ENCODE peak calls at places on chromosome 18, in five cellular contexts. S, K, J, U and O are unnamed samples.

GRCh38 chr18:10314111-10314510 is 140.3 kb upstream of the APCDD1 start:
- DNase-seq in S (no peak), K (no peak), J (no peak), U (no peak), O (no peak)

GRCh38 chr18:8052237-8052701 is 485.2 kb downstream of the PTPRM start:
- DNase-seq in S (no peak), K (peak), J (no peak), U (peak), O (peak)

GRCh38 chr18:27540126-27540525 is 355.0 kb upstream of the CHST9 start:
- DNase-seq in S (no peak), K (no peak), J (no peak), U (no peak), O (no peak)

GRCh38 chr18:68234676-68235075 is 480.2 kb downstream of the TMX3 start:
- DNase-seq in S (no peak), K (peak), J (no peak), U (peak), O (no peak)

GRCh38 chr18:58046087-58046793 is 2.2 kb downstream of the NEDD4L start:
- DNase-seq in S (no peak), K (no peak), J (no peak), U (peak), O (no peak)

GRCh38 chr18:62037989-62038778 is 145.4 kb upstream of the RNF152 start:
- DNase-seq in S (no peak), K (peak), J (no peak), U (peak), O (peak)

GRCh38 chr18:37419272-37419671 is 146.3 kb downstream of the CELF4 start:
- DNase-seq in S (no peak), K (peak), J (no peak), U (peak), O (peak)

GRCh38 chr18:58213931-58214431 is 170.0 kb downstream of the NEDD4L start:
- DNase-seq in S (no peak), K (peak), J (no peak), U (peak), O (no peak)

GRCh38 chr18:57776354-57776753 is 26.8 kb downstream of the ATP8B1 start:
- DNase-seq in S (no peak), K (no peak), J (no peak), U (no peak), O (no peak)

GRCh38 chr18:55199291-55199963 is 240.2 kb upstream of the CCDC68 start:
- DNase-seq in S (no peak), K (no peak), J (no peak), U (no peak), O (peak)

GRCh38 chr18:13611616-13612110 is 114.7 kb downstream of the FAM210A start:
- DNase-seq in S (no peak), K (peak), J (peak), U (peak), O (peak)

GRCh38 chr18:13613591-13614317 is 112.6 kb downstream of the FAM210A start:
- DNase-seq in S (no peak), K (no peak), J (no peak), U (no peak), O (no peak)

GRCh38 chr18:13613099-13613498 is 113.3 kb downstream of the FAM210A start:
- DNase-seq in S (no peak), K (no peak), J (no peak), U (no peak), O (no peak)

GRCh38 chr18:13611058-13611615 is 115.2 kb downstream of the FAM210A start:
- DNase-seq in S (no peak), K (peak), J (peak), U (peak), O (peak)

DNA sequence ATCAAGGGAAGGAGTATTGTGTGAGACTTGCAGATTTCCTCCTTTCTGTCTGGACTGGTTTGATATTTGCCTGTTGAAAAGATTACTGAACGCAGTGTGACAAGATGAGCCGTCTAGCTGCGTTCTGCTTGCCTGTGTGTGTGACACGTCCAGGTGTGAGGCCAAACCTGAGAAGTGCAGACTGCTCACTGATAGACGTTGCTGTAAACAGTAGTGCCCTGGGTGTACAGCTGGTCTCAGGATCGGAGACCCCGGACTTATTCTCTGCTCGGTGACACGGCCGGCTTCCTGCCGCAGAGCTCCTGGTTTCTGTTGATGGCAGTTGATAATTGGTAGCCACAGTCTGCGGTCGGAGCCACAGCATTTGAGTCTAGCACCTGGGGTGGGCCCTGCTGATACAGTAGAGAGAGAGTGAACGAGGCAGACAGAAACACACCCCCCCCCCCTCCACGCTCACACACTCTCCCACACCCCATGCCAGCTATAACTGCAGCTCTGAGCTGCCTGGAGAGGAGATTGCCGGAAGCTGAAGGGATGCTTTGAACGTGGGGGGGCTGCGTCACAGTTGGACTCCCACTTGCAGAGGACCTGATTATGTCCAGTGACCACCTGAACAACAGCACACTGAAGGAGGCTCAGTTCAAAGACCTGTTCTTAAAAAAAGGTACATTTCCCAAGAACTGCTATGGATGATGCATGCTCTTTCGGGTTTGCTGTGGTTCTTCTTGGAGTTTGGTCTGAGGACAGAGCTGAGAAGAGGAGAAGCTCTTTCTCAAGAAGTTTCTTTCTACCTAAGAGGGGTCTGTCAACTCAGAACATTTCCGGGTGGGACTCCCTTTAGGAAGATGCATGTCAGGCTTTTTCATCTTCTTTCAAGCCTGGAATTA is 114.0 kb downstream of the FAM210A start:
- DNase-seq in S (no peak), K (no peak), J (no peak), U (no peak), O (no peak)
- H3K4me3 ChIP-seq in S (peak), K (no peak), J (peak), U (peak), O (no peak)

DNA sequence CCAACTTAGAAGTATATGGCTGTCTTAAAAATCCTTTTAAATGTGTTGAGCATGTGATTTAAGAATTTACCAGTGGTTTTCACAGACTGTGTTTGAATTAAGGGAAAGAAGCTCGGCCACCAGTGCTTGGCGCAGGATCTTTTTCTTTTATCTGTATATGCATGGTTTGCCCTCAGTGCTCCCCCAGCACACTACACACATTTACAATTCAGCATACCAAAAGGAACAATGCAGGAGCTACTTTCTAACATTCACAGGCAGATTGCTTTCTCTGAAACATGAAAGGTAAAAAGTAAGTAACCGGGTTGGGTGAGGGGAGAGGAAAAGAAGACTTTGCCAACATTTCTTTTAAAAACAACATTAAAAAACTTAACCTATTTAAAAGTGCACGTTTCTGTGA is 3.9 kb downstream of the SALL3 start:
- DNase-seq in S (no peak), K (no peak), J (no peak), U (peak), O (no peak)
- H3K4me3 ChIP-seq in S (no peak), K (no peak), J (no peak), U (no peak), O (no peak)

DNA sequence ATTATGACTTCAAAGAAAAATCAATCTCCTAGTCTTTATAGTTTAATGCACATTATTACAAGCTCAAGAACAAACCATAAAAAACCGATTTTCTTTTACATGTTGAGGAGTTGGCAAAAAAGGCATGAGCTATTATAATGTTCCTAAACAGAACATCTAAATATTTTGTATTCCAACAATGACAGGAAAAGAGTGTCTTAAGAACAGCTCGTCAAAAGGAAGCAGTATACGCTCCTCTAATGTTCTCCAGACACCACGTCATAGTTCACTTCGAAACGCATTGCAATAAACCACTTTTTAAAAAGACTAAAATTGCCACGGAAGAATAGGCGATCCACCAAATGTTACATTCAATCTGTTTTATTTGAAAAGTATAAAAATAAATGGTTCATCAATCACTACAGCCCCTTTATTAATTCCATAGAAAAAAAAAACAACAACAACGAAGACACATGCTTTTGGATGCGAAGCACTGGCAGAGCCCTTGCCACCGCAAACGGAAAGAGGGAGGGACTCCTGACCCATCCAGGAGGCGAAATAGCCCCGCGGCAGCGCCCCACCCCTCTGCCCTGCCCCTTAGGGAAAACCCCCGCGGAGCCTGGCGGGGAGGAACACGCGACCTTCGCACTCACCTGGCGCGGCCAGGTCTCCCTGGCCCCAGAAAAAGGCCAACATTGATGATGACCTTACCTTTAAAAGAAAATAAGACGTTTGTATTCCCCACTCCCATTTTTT is 45.8 kb downstream of the MBP start:
- DNase-seq in S (no peak), K (no peak), J (no peak), U (no peak), O (peak)
- H3K4me3 ChIP-seq in S (peak), K (no peak), J (peak), U (peak), O (peak)

GRCh38 chr18:29157057-29157780 is 980.3 kb upstream of the CDH2 start:
- DNase-seq in S (no peak), K (no peak), J (no peak), U (peak), O (no peak)
- H3K4me3 ChIP-seq in S (no peak), K (no peak), J (no peak), U (no peak), O (no peak)

GRCh38 chr18:5892772-5893431 is 2.4 kb downstream of the TMEM200C start:
- DNase-seq in S (no peak), K (peak), J (no peak), U (no peak), O (no peak)

GRCh38 chr18:5894215-5894612 is 1.1 kb downstream of the TMEM200C start:
- DNase-seq in S (no peak), K (peak), J (no peak), U (no peak), O (no peak)

GRCh38 chr18:5891361-5892215 is 3.7 kb downstream of the TMEM200C start:
- DNase-seq in S (no peak), K (no peak), J (no peak), U (no peak), O (no peak)

GRCh38 chr18:5890261-5890605 is 5.1 kb downstream of the TMEM200C start:
- DNase-seq in S (no peak), K (no peak), J (no peak), U (peak), O (no peak)

GRCh38 chr18:5890606-5891360 is 4.5 kb downstream of the TMEM200C start:
- DNase-seq in S (no peak), K (no peak), J (peak), U (peak), O (peak)
- H3K4me3 ChIP-seq in S (peak), K (peak), J (peak), U (no peak), O (no peak)

DNA sequence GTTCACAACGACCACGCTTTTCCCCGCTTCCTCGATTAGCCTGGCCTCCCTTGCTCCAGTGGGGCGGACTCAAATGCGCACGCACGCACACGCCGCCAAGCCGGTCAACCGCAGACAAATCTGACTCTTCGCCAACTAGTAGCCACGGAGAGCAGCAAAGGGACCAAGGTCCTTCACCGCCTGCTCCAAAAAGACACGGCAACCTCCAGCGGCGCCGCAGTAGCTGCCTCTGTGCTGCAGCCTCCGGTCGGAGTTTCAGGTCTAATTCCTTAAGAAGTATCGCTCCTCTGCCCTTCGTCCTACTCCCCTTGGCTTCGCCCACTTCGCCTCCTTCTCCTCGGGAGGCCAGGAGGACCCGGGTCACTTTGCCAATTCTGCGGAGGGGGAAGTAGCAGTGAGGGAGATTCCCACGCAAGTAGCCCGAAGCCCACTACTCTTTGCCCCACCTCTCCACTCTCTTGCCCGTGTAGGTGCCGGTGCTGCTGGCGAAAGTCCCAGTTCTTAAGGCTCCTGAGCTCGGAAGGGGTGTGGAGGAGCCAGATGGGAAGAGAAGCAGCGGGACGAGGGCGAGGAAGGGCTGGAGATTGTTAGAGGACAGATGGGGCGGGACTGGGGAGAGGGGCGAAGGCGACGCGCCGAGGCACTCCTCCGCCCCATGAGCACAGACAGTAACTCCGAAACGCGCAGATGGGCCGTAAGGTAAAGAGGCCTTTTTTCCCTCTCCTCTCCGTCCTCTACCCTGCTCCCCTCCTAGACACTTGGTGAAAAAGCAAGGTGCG is 615 bp downstream of the AKAIN1 start:
- DNase-seq in S (no peak), K (no peak), J (no peak), U (no peak), O (no peak)
- H3K4me3 ChIP-seq in S (no peak), K (no peak), J (no peak), U (no peak), O (no peak)

GRCh38 chr18:79402977-79403722 is 7.4 kb downstream of the NFATC1 start:
- DNase-seq in S (no peak), K (no peak), J (peak), U (peak), O (peak)
- H3K4me3 ChIP-seq in S (no peak), K (no peak), J (peak), U (no peak), O (no peak)